ENCODE peak calls at places on chromosomes 5 and 9, in eight cellular contexts. One of them, this sample, is unnamed.

GRCh38 chr5:132657676-132658382 is at the start of gene IL13:
- DNase-seq in kidney: no peak
- DNase-seq in PC-3: no peak
- DNase-seq in lung: no peak
- DNase-seq in HCT116: no peak
- DNase-seq in brain microvascular endothelial cell: no peak
- DNase-seq in A549: no peak
- DNase-seq in adrenal gland: peak
- DNase-seq in this sample: no peak

GRCh38 chr9:92001244-92001643 is 51.2 kb upstream of the ROR2 start:
- DNase-seq in kidney: no peak
- DNase-seq in adrenal gland: no peak
- DNase-seq in lung: peak
- DNase-seq in PC-3: peak
- DNase-seq in brain microvascular endothelial cell: no peak
- DNase-seq in HCT116: no peak
- DNase-seq in A549: no peak
- DNase-seq in this sample: no peak

GRCh38 chr9:35757527-35758275 is 3.6 kb upstream of the MSMP start:
- DNase-seq in kidney: no peak
- DNase-seq in HCT116: no peak
- DNase-seq in adrenal gland: no peak
- DNase-seq in PC-3: peak
- DNase-seq in lung: no peak
- DNase-seq in A549: peak
- DNase-seq in brain microvascular endothelial cell: no peak
- DNase-seq in this sample: no peak

GRCh38 chr9:38746303-38746702 is 26.4 kb upstream of the FAM240B start:
- DNase-seq in kidney: no peak
- DNase-seq in adrenal gland: no peak
- DNase-seq in A549: no peak
- DNase-seq in lung: no peak
- DNase-seq in HCT116: no peak
- DNase-seq in PC-3: no peak
- DNase-seq in brain microvascular endothelial cell: no peak
- DNase-seq in this sample: no peak

GRCh38 chr5:154312571-154312970 is 122.0 kb downstream of the GALNT10 start:
- DNase-seq in HCT116: no peak
- DNase-seq in adrenal gland: no peak
- DNase-seq in lung: no peak
- DNase-seq in PC-3: peak
- DNase-seq in A549: no peak
- DNase-seq in kidney: no peak
- DNase-seq in brain microvascular endothelial cell: peak
- DNase-seq in this sample: no peak

GRCh38 chr5:33023649-33024048 is 312.5 kb downstream of the NPR3 start:
- DNase-seq in brain microvascular endothelial cell: no peak
- DNase-seq in HCT116: no peak
- DNase-seq in PC-3: no peak
- DNase-seq in kidney: no peak
- DNase-seq in A549: no peak
- DNase-seq in lung: no peak
- DNase-seq in adrenal gland: no peak
- DNase-seq in this sample: no peak

GRCh38 chr5:116378007-116378831 is 196.4 kb downstream of the SEMA6A start:
- DNase-seq in PC-3: no peak
- DNase-seq in lung: no peak
- DNase-seq in A549: no peak
- DNase-seq in brain microvascular endothelial cell: no peak
- DNase-seq in kidney: peak
- DNase-seq in HCT116: no peak
- DNase-seq in adrenal gland: no peak
- DNase-seq in this sample: peak

GRCh38 chr9:4371108-4371507 is 71.2 kb upstream of the GLIS3 start:
- DNase-seq in kidney: no peak
- DNase-seq in lung: peak
- DNase-seq in brain microvascular endothelial cell: peak
- DNase-seq in adrenal gland: no peak
- DNase-seq in PC-3: peak
- DNase-seq in HCT116: no peak
- DNase-seq in A549: no peak
- DNase-seq in this sample: peak

GRCh38 chr9:36192196-36192595 is 1.5 kb downstream of the CLTA start:
- DNase-seq in adrenal gland: no peak
- DNase-seq in kidney: no peak
- DNase-seq in PC-3: peak
- DNase-seq in HCT116: no peak
- DNase-seq in brain microvascular endothelial cell: no peak
- DNase-seq in lung: no peak
- DNase-seq in A549: no peak
- DNase-seq in this sample: no peak

GRCh38 chr9:116288658-116289057 is 135.1 kb downstream of the PAPPA start:
- DNase-seq in adrenal gland: peak
- DNase-seq in kidney: no peak
- DNase-seq in HCT116: no peak
- DNase-seq in PC-3: peak
- DNase-seq in lung: no peak
- DNase-seq in A549: peak
- DNase-seq in brain microvascular endothelial cell: peak
- DNase-seq in this sample: peak

GRCh38 chr5:122835681-122836080 is 9.7 kb upstream of the SNX24 start:
- DNase-seq in A549: no peak
- DNase-seq in kidney: no peak
- DNase-seq in HCT116: no peak
- DNase-seq in brain microvascular endothelial cell: no peak
- DNase-seq in adrenal gland: no peak
- DNase-seq in lung: no peak
- DNase-seq in PC-3: no peak
- DNase-seq in this sample: no peak

GRCh38 chr5:130385619-130386018 is 481.4 kb downstream of the CHSY3 start:
- DNase-seq in PC-3: no peak
- DNase-seq in A549: no peak
- DNase-seq in HCT116: no peak
- DNase-seq in brain microvascular endothelial cell: no peak
- DNase-seq in lung: no peak
- DNase-seq in kidney: no peak
- DNase-seq in adrenal gland: no peak
- DNase-seq in this sample: no peak

GRCh38 chr9:107105784-107106183 is 177.3 kb upstream of the RAD23B start:
- DNase-seq in A549: no peak
- DNase-seq in HCT116: no peak
- DNase-seq in lung: no peak
- DNase-seq in kidney: no peak
- DNase-seq in adrenal gland: no peak
- DNase-seq in PC-3: no peak
- DNase-seq in brain microvascular endothelial cell: no peak
- DNase-seq in this sample: no peak

GRCh38 chr5:96875805-96876291 is 452 bp upstream of the ERAP2 start:
- DNase-seq in HCT116: no peak
- DNase-seq in kidney: no peak
- DNase-seq in brain microvascular endothelial cell: no peak
- DNase-seq in PC-3: no peak
- DNase-seq in lung: no peak
- DNase-seq in A549: peak
- DNase-seq in adrenal gland: no peak
- DNase-seq in this sample: no peak

GRCh38 chr5:56039985-56040384 is 45.2 kb upstream of the IL6ST start:
- DNase-seq in PC-3: peak
- DNase-seq in HCT116: no peak
- DNase-seq in brain microvascular endothelial cell: peak
- DNase-seq in A549: no peak
- DNase-seq in adrenal gland: no peak
- DNase-seq in kidney: no peak
- DNase-seq in lung: no peak
- DNase-seq in this sample: no peak

GRCh38 chr5:149802008-149802407 is 71.9 kb downstream of the PPARGC1B start:
- DNase-seq in adrenal gland: peak
- DNase-seq in kidney: no peak
- DNase-seq in HCT116: no peak
- DNase-seq in lung: no peak
- DNase-seq in PC-3: no peak
- DNase-seq in brain microvascular endothelial cell: no peak
- DNase-seq in A549: no peak
- DNase-seq in this sample: no peak
- H3K27ac ChIP-seq in adrenal gland: no peak
- H3K27ac ChIP-seq in kidney: no peak
- H3K27ac ChIP-seq in HCT116: no peak
- H3K27ac ChIP-seq in lung: no peak
- H3K27ac ChIP-seq in PC-3: no peak
- H3K27ac ChIP-seq in brain microvascular endothelial cell: no peak
- H3K27ac ChIP-seq in A549: peak
- H3K27ac ChIP-seq in this sample: no peak

GRCh38 chr5:131634666-131634995 is 398 bp downstream of the RAPGEF6 start:
- DNase-seq in brain microvascular endothelial cell: peak
- DNase-seq in A549: peak
- DNase-seq in HCT116: peak
- DNase-seq in lung: no peak
- DNase-seq in adrenal gland: peak
- DNase-seq in PC-3: peak
- DNase-seq in kidney: no peak
- DNase-seq in this sample: no peak
- H3K27ac ChIP-seq in brain microvascular endothelial cell: peak
- H3K27ac ChIP-seq in A549: peak
- H3K27ac ChIP-seq in HCT116: peak
- H3K27ac ChIP-seq in lung: peak
- H3K27ac ChIP-seq in adrenal gland: peak
- H3K27ac ChIP-seq in PC-3: peak
- H3K27ac ChIP-seq in kidney: peak
- H3K27ac ChIP-seq in this sample: peak

GRCh38 chr5:16507716-16508115 is 42.1 kb upstream of the ZNF622 start:
- DNase-seq in lung: no peak
- DNase-seq in HCT116: no peak
- DNase-seq in kidney: no peak
- DNase-seq in PC-3: no peak
- DNase-seq in A549: no peak
- DNase-seq in brain microvascular endothelial cell: no peak
- DNase-seq in adrenal gland: no peak
- DNase-seq in this sample: no peak

GRCh38 chr5:16510123-16510522 is 44.5 kb upstream of the ZNF622 start:
- DNase-seq in HCT116: no peak
- DNase-seq in PC-3: no peak
- DNase-seq in A549: no peak
- DNase-seq in brain microvascular endothelial cell: no peak
- DNase-seq in lung: no peak
- DNase-seq in kidney: no peak
- DNase-seq in adrenal gland: no peak
- DNase-seq in this sample: no peak

GRCh38 chr5:16505904-16506303 is 40.3 kb upstream of the ZNF622 start:
- DNase-seq in PC-3: no peak
- DNase-seq in A549: no peak
- DNase-seq in kidney: no peak
- DNase-seq in brain microvascular endothelial cell: no peak
- DNase-seq in adrenal gland: no peak
- DNase-seq in HCT116: no peak
- DNase-seq in lung: no peak
- DNase-seq in this sample: no peak

GRCh38 chr5:16505140-16505891 is 39.7 kb upstream of the ZNF622 start:
- DNase-seq in brain microvascular endothelial cell: no peak
- DNase-seq in kidney: no peak
- DNase-seq in HCT116: no peak
- DNase-seq in PC-3: no peak
- DNase-seq in adrenal gland: no peak
- DNase-seq in lung: no peak
- DNase-seq in A549: no peak
- DNase-seq in this sample: no peak

GRCh38 chr5:16508730-16509531 is 43.3 kb upstream of the ZNF622 start:
- DNase-seq in adrenal gland: no peak
- DNase-seq in HCT116: peak
- DNase-seq in PC-3: peak
- DNase-seq in lung: peak
- DNase-seq in A549: no peak
- DNase-seq in brain microvascular endothelial cell: no peak
- DNase-seq in kidney: peak
- DNase-seq in this sample: no peak
- H3K27ac ChIP-seq in adrenal gland: no peak
- H3K27ac ChIP-seq in HCT116: peak
- H3K27ac ChIP-seq in PC-3: no peak
- H3K27ac ChIP-seq in lung: peak
- H3K27ac ChIP-seq in A549: no peak
- H3K27ac ChIP-seq in brain microvascular endothelial cell: no peak
- H3K27ac ChIP-seq in kidney: peak
- H3K27ac ChIP-seq in this sample: peak

GRCh38 chr9:72309366-72310133 is 55.5 kb downstream of the ZFAND5 start:
- DNase-seq in kidney: no peak
- DNase-seq in lung: no peak
- DNase-seq in A549: no peak
- DNase-seq in HCT116: no peak
- DNase-seq in PC-3: no peak
- DNase-seq in brain microvascular endothelial cell: no peak
- DNase-seq in adrenal gland: peak
- DNase-seq in this sample: no peak

GRCh38 chr9:72315510-72316287 is 49.3 kb downstream of the ZFAND5 start:
- DNase-seq in brain microvascular endothelial cell: no peak
- DNase-seq in lung: peak
- DNase-seq in adrenal gland: no peak
- DNase-seq in HCT116: no peak
- DNase-seq in A549: peak
- DNase-seq in kidney: peak
- DNase-seq in PC-3: peak
- DNase-seq in this sample: no peak

GRCh38 chr9:72315089-72315509 is 49.9 kb downstream of the ZFAND5 start:
- DNase-seq in adrenal gland: peak
- DNase-seq in lung: peak
- DNase-seq in HCT116: no peak
- DNase-seq in A549: peak
- DNase-seq in PC-3: peak
- DNase-seq in kidney: peak
- DNase-seq in brain microvascular endothelial cell: no peak
- DNase-seq in this sample: no peak

GRCh38 chr9:72312563-72312962 is 52.4 kb downstream of the ZFAND5 start:
- DNase-seq in kidney: no peak
- DNase-seq in lung: no peak
- DNase-seq in brain microvascular endothelial cell: no peak
- DNase-seq in HCT116: no peak
- DNase-seq in A549: no peak
- DNase-seq in adrenal gland: no peak
- DNase-seq in PC-3: no peak
- DNase-seq in this sample: no peak

GRCh38 chr9:72313507-72313906 is 51.5 kb downstream of the ZFAND5 start:
- DNase-seq in kidney: no peak
- DNase-seq in A549: no peak
- DNase-seq in lung: no peak
- DNase-seq in adrenal gland: no peak
- DNase-seq in HCT116: no peak
- DNase-seq in brain microvascular endothelial cell: no peak
- DNase-seq in PC-3: no peak
- DNase-seq in this sample: no peak
- H3K27ac ChIP-seq in kidney: peak
- H3K27ac ChIP-seq in A549: peak
- H3K27ac ChIP-seq in lung: peak
- H3K27ac ChIP-seq in adrenal gland: no peak
- H3K27ac ChIP-seq in HCT116: no peak
- H3K27ac ChIP-seq in brain microvascular endothelial cell: no peak
- H3K27ac ChIP-seq in PC-3: no peak
- H3K27ac ChIP-seq in this sample: peak

GRCh38 chr5:125413861-125414260 is 667.4 kb upstream of the ZNF608 start:
- DNase-seq in HCT116: no peak
- DNase-seq in brain microvascular endothelial cell: no peak
- DNase-seq in kidney: no peak
- DNase-seq in adrenal gland: no peak
- DNase-seq in A549: no peak
- DNase-seq in PC-3: no peak
- DNase-seq in lung: no peak
- DNase-seq in this sample: no peak
- H3K27ac ChIP-seq in HCT116: no peak
- H3K27ac ChIP-seq in brain microvascular endothelial cell: no peak
- H3K27ac ChIP-seq in kidney: no peak
- H3K27ac ChIP-seq in adrenal gland: no peak
- H3K27ac ChIP-seq in A549: no peak
- H3K27ac ChIP-seq in PC-3: no peak
- H3K27ac ChIP-seq in lung: no peak
- H3K27ac ChIP-seq in this sample: no peak

This sample was measured in epithelial cell of prostate.